ENCODE peak calls at places on chromosomes 5 and 9, in seven cellular contexts. One of them, this sample, is unnamed.

GRCh38 chr9:137160054-137160425 is 9.8 kb downstream of the LRRC26 start:
- DNase-seq in HCT116: no peak
- DNase-seq in GM12865: no peak
- DNase-seq in cardiac fibroblast: no peak
- DNase-seq in A549: no peak
- DNase-seq in left ventricle myocardium inferior: no peak
- DNase-seq in transverse colon: no peak
- DNase-seq in this sample: no peak

GRCh38 chr5:149500922-149501582 is 50.2 kb downstream of the CSNK1A1 start:
- DNase-seq in HCT116: no peak
- DNase-seq in GM12865: no peak
- DNase-seq in cardiac fibroblast: peak; percentile 80
- DNase-seq in A549: no peak
- DNase-seq in left ventricle myocardium inferior: no peak
- DNase-seq in transverse colon: no peak
- DNase-seq in this sample: peak; percentile 81

GRCh38 chr5:52947208-52947607 is 41.9 kb upstream of the ITGA2 start:
- DNase-seq in HCT116: no peak
- DNase-seq in GM12865: no peak
- DNase-seq in cardiac fibroblast: peak; percentile 26
- DNase-seq in A549: no peak
- DNase-seq in left ventricle myocardium inferior: no peak
- DNase-seq in transverse colon: no peak
- DNase-seq in this sample: no peak

GRCh38 chr9:33350310-33350709 is 52.1 kb downstream of the AQP7 start:
- DNase-seq in HCT116: no peak
- DNase-seq in GM12865: no peak
- DNase-seq in cardiac fibroblast: peak; percentile 81
- DNase-seq in A549: peak; percentile 74
- DNase-seq in left ventricle myocardium inferior: no peak
- DNase-seq in transverse colon: no peak
- DNase-seq in this sample: peak; percentile 66

GRCh38 chr5:91851670-91852069 is 468.6 kb upstream of the ARRDC3 start:
- DNase-seq in HCT116: no peak
- DNase-seq in GM12865: no peak
- DNase-seq in cardiac fibroblast: no peak
- DNase-seq in A549: no peak
- DNase-seq in left ventricle myocardium inferior: no peak
- DNase-seq in transverse colon: no peak
- DNase-seq in this sample: no peak

GRCh38 chr5:133034064-133034463 is 7.7 kb upstream of the ZCCHC10 start:
- DNase-seq in HCT116: no peak
- DNase-seq in GM12865: no peak
- DNase-seq in cardiac fibroblast: no peak
- DNase-seq in A549: no peak
- DNase-seq in left ventricle myocardium inferior: no peak
- DNase-seq in transverse colon: no peak
- DNase-seq in this sample: no peak

GRCh38 chr9:3992924-3993323 is 306.9 kb downstream of the GLIS3 start:
- DNase-seq in HCT116: no peak
- DNase-seq in GM12865: peak; percentile 36
- DNase-seq in cardiac fibroblast: peak; percentile 68
- DNase-seq in A549: no peak
- DNase-seq in left ventricle myocardium inferior: no peak
- DNase-seq in transverse colon: no peak
- DNase-seq in this sample: peak; percentile 44

GRCh38 chr5:150404121-150404990 is 8.4 kb downstream of the CD74 start:
- DNase-seq in HCT116: no peak
- DNase-seq in GM12865: peak; percentile 33
- DNase-seq in cardiac fibroblast: no peak
- DNase-seq in A549: no peak
- DNase-seq in left ventricle myocardium inferior: no peak
- DNase-seq in transverse colon: no peak
- DNase-seq in this sample: no peak

GRCh38 chr5:136374003-136374402 is 8.7 kb upstream of the TRPC7 start:
- DNase-seq in HCT116: no peak
- DNase-seq in GM12865: peak; percentile 42
- DNase-seq in cardiac fibroblast: peak; percentile 28
- DNase-seq in A549: peak; percentile 30
- DNase-seq in left ventricle myocardium inferior: no peak
- DNase-seq in transverse colon: no peak
- DNase-seq in this sample: no peak

GRCh38 chr5:97142521-97143254 is at the start of gene LIX1:
- DNase-seq in HCT116: no peak
- DNase-seq in GM12865: peak; percentile 61
- DNase-seq in cardiac fibroblast: peak; percentile 58
- DNase-seq in A549: peak; percentile 39
- DNase-seq in left ventricle myocardium inferior: no peak
- DNase-seq in transverse colon: peak; percentile 26
- DNase-seq in this sample: no peak

GRCh38 chr9:69546265-69546664 is 125.9 kb downstream of the APBA1 start:
- DNase-seq in HCT116: peak; percentile 7
- DNase-seq in GM12865: no peak
- DNase-seq in cardiac fibroblast: peak; percentile 48
- DNase-seq in A549: peak; percentile 4
- DNase-seq in left ventricle myocardium inferior: no peak
- DNase-seq in transverse colon: peak; percentile 22
- DNase-seq in this sample: no peak

GRCh38 chr5:171598279-171599152 is 179.1 kb downstream of the FGF18 start:
- DNase-seq in HCT116: no peak
- DNase-seq in GM12865: no peak
- DNase-seq in cardiac fibroblast: no peak
- DNase-seq in A549: no peak
- DNase-seq in left ventricle myocardium inferior: no peak
- DNase-seq in transverse colon: no peak
- DNase-seq in this sample: no peak

GRCh38 chr5:169980418-169981053 is at the start of gene INSYN2B:
- DNase-seq in HCT116: peak; percentile 56
- DNase-seq in GM12865: peak; percentile 47
- DNase-seq in cardiac fibroblast: peak; percentile 96
- DNase-seq in A549: peak; percentile 86
- DNase-seq in left ventricle myocardium inferior: peak; percentile 51
- DNase-seq in transverse colon: peak; percentile 35
- DNase-seq in this sample: peak; percentile 68

GRCh38 chr5:80656425-80656824 is 1.6 kb upstream of the DHFR start:
- DNase-seq in HCT116: no peak
- DNase-seq in GM12865: no peak
- DNase-seq in cardiac fibroblast: peak; percentile 15
- DNase-seq in A549: peak; percentile 26
- DNase-seq in left ventricle myocardium inferior: no peak
- DNase-seq in transverse colon: no peak
- DNase-seq in this sample: no peak

GRCh38 chr9:98191615-98192502 is 578 bp downstream of the CORO2A start:
- DNase-seq in HCT116: no peak
- DNase-seq in GM12865: no peak
- DNase-seq in cardiac fibroblast: no peak
- DNase-seq in A549: no peak
- DNase-seq in left ventricle myocardium inferior: no peak
- DNase-seq in transverse colon: peak; percentile 59
- DNase-seq in this sample: no peak

GRCh38 chr5:173201636-173202265 is 33.3 kb downstream of the NKX2-5 start:
- DNase-seq in HCT116: peak; percentile 49
- DNase-seq in GM12865: no peak
- DNase-seq in cardiac fibroblast: peak; percentile 86
- DNase-seq in A549: peak; percentile 68
- DNase-seq in left ventricle myocardium inferior: no peak
- DNase-seq in transverse colon: no peak
- DNase-seq in this sample: peak; percentile 40

GRCh38 chr9:27539479-27540441 is 10.1 kb upstream of the MOB3B start:
- DNase-seq in HCT116: no peak
- DNase-seq in GM12865: peak; percentile 49
- DNase-seq in cardiac fibroblast: peak; percentile 75
- DNase-seq in A549: peak; percentile 42
- DNase-seq in left ventricle myocardium inferior: no peak
- DNase-seq in transverse colon: peak; percentile 15
- DNase-seq in this sample: no peak

DNA sequence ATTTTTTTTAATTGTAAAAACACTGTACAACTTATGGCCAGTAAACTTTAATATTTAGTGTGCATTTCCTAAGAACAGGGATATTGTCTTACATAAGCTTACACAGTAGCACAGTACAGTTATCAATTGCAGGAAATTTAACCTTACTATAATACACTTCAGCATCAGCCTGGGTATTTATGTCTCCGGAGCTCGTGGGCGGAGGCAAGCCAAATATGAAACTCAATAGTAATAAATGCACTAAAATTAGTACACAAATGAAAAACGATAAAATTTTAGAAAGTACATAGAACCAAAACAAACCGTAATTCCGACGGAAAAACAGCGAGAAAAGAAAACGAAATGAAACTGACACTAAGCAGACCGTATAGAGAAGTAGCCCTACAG is 91.2 kb downstream of the ANXA2R start:
- DNase-seq in HCT116: no peak
- DNase-seq in GM12865: no peak
- DNase-seq in cardiac fibroblast: no peak
- DNase-seq in A549: no peak
- DNase-seq in left ventricle myocardium inferior: no peak
- DNase-seq in transverse colon: no peak
- DNase-seq in this sample: no peak
- H3K4me3 ChIP-seq in HCT116: no peak overlapping the region
- H3K4me3 ChIP-seq in GM12865: peak overlapping the region; percentile 18
- H3K4me3 ChIP-seq in cardiac fibroblast: peak overlapping the region; percentile 14
- H3K4me3 ChIP-seq in A549: peak overlapping the region; percentile 37
- H3K4me3 ChIP-seq in left ventricle myocardium inferior: peak overlapping the region; percentile 71
- H3K4me3 ChIP-seq in transverse colon: peak overlapping the region; percentile 85
- H3K4me3 ChIP-seq in this sample: no peak overlapping the region

GRCh38 chr9:72422214-72422613 is 57.2 kb upstream of the ZFAND5 start:
- DNase-seq in HCT116: no peak
- DNase-seq in GM12865: no peak
- DNase-seq in cardiac fibroblast: no peak
- DNase-seq in A549: no peak
- DNase-seq in left ventricle myocardium inferior: no peak
- DNase-seq in transverse colon: no peak
- DNase-seq in this sample: no peak

GRCh38 chr9:72424131-72424530 is 59.1 kb upstream of the ZFAND5 start:
- DNase-seq in HCT116: no peak
- DNase-seq in GM12865: no peak
- DNase-seq in cardiac fibroblast: no peak
- DNase-seq in A549: no peak
- DNase-seq in left ventricle myocardium inferior: no peak
- DNase-seq in transverse colon: no peak
- DNase-seq in this sample: no peak

GRCh38 chr9:72431036-72431435 is 66.0 kb upstream of the ZFAND5 start:
- DNase-seq in HCT116: no peak
- DNase-seq in GM12865: no peak
- DNase-seq in cardiac fibroblast: no peak
- DNase-seq in A549: no peak
- DNase-seq in left ventricle myocardium inferior: no peak
- DNase-seq in transverse colon: no peak
- DNase-seq in this sample: no peak

GRCh38 chr9:72428329-72428728 is 63.3 kb upstream of the ZFAND5 start:
- DNase-seq in HCT116: no peak
- DNase-seq in GM12865: no peak
- DNase-seq in cardiac fibroblast: peak; percentile 59
- DNase-seq in A549: no peak
- DNase-seq in left ventricle myocardium inferior: no peak
- DNase-seq in transverse colon: no peak
- DNase-seq in this sample: peak; percentile 89

GRCh38 chr9:72427801-72428200 is 62.8 kb upstream of the ZFAND5 start:
- DNase-seq in HCT116: no peak
- DNase-seq in GM12865: no peak
- DNase-seq in cardiac fibroblast: peak; percentile 41
- DNase-seq in A549: no peak
- DNase-seq in left ventricle myocardium inferior: no peak
- DNase-seq in transverse colon: no peak
- DNase-seq in this sample: peak; percentile 17
- H3K4me3 ChIP-seq in HCT116: no peak overlapping the region
- H3K4me3 ChIP-seq in GM12865: no peak overlapping the region
- H3K4me3 ChIP-seq in cardiac fibroblast: no peak overlapping the region
- H3K4me3 ChIP-seq in A549: no peak overlapping the region
- H3K4me3 ChIP-seq in left ventricle myocardium inferior: no peak overlapping the region
- H3K4me3 ChIP-seq in transverse colon: no peak overlapping the region
- H3K4me3 ChIP-seq in this sample: no peak overlapping the region

GRCh38 chr5:61706751-61707150 is 374.7 kb downstream of the ZSWIM6 start:
- DNase-seq in HCT116: no peak
- DNase-seq in GM12865: no peak
- DNase-seq in cardiac fibroblast: no peak
- DNase-seq in A549: no peak
- DNase-seq in left ventricle myocardium inferior: no peak
- DNase-seq in transverse colon: no peak
- DNase-seq in this sample: no peak

GRCh38 chr5:61702784-61703183 is 370.7 kb downstream of the ZSWIM6 start:
- DNase-seq in HCT116: no peak
- DNase-seq in GM12865: no peak
- DNase-seq in cardiac fibroblast: no peak
- DNase-seq in A549: no peak
- DNase-seq in left ventricle myocardium inferior: no peak
- DNase-seq in transverse colon: no peak
- DNase-seq in this sample: no peak

GRCh38 chr5:61701877-61702602 is 370.0 kb downstream of the ZSWIM6 start:
- DNase-seq in HCT116: no peak
- DNase-seq in GM12865: peak; percentile 68
- DNase-seq in cardiac fibroblast: no peak
- DNase-seq in A549: no peak
- DNase-seq in left ventricle myocardium inferior: no peak
- DNase-seq in transverse colon: no peak
- DNase-seq in this sample: no peak

GRCh38 chr5:61704289-61704688 is 372.2 kb downstream of the ZSWIM6 start:
- DNase-seq in HCT116: no peak
- DNase-seq in GM12865: peak; percentile 55
- DNase-seq in cardiac fibroblast: no peak
- DNase-seq in A549: no peak
- DNase-seq in left ventricle myocardium inferior: no peak
- DNase-seq in transverse colon: no peak
- DNase-seq in this sample: no peak
- H3K4me3 ChIP-seq in HCT116: no peak overlapping the region
- H3K4me3 ChIP-seq in GM12865: no peak overlapping the region
- H3K4me3 ChIP-seq in cardiac fibroblast: no peak overlapping the region
- H3K4me3 ChIP-seq in A549: no peak overlapping the region
- H3K4me3 ChIP-seq in left ventricle myocardium inferior: no peak overlapping the region
- H3K4me3 ChIP-seq in transverse colon: no peak overlapping the region
- H3K4me3 ChIP-seq in this sample: no peak overlapping the region

GRCh38 chr5:138275895-138276294 is 1.5 kb upstream of the GFRA3 start:
- DNase-seq in HCT116: no peak
- DNase-seq in GM12865: no peak
- DNase-seq in cardiac fibroblast: no peak
- DNase-seq in A549: no peak
- DNase-seq in left ventricle myocardium inferior: no peak
- DNase-seq in transverse colon: no peak
- DNase-seq in this sample: no peak

GRCh38 chr5:138272681-138273080 is 1.7 kb downstream of the GFRA3 start:
- DNase-seq in HCT116: no peak
- DNase-seq in GM12865: no peak
- DNase-seq in cardiac fibroblast: no peak
- DNase-seq in A549: no peak
- DNase-seq in left ventricle myocardium inferior: no peak
- DNase-seq in transverse colon: no peak
- DNase-seq in this sample: no peak

GRCh38 chr5:138273834-138274188 is 610 bp downstream of the GFRA3 start:
- DNase-seq in HCT116: no peak
- DNase-seq in GM12865: no peak
- DNase-seq in cardiac fibroblast: no peak
- DNase-seq in A549: no peak
- DNase-seq in left ventricle myocardium inferior: no peak
- DNase-seq in transverse colon: no peak
- DNase-seq in this sample: no peak

GRCh38 chr5:138275379-138275782 is 960 bp upstream of the GFRA3 start:
- DNase-seq in HCT116: no peak
- DNase-seq in GM12865: no peak
- DNase-seq in cardiac fibroblast: no peak
- DNase-seq in A549: no peak
- DNase-seq in left ventricle myocardium inferior: no peak
- DNase-seq in transverse colon: no peak
- DNase-seq in this sample: no peak

GRCh38 chr5:138274189-138274853 is at the start of gene GFRA3:
- DNase-seq in HCT116: no peak
- DNase-seq in GM12865: peak; percentile 30
- DNase-seq in cardiac fibroblast: no peak
- DNase-seq in A549: no peak
- DNase-seq in left ventricle myocardium inferior: no peak
- DNase-seq in transverse colon: no peak
- DNase-seq in this sample: no peak
- H3K4me3 ChIP-seq in HCT116: no peak within 1 kb of the TSS
- H3K4me3 ChIP-seq in GM12865: peak within 1 kb of the TSS; percentile 42
- H3K4me3 ChIP-seq in cardiac fibroblast: peak within 1 kb of the TSS; percentile 43
- H3K4me3 ChIP-seq in A549: no peak within 1 kb of the TSS
- H3K4me3 ChIP-seq in left ventricle myocardium inferior: peak within 1 kb of the TSS; percentile 62
- H3K4me3 ChIP-seq in transverse colon: peak within 1 kb of the TSS; percentile 48
- H3K4me3 ChIP-seq in this sample: peak within 1 kb of the TSS; percentile 25

This sample was measured in AG09309.